ENCODE peak calls at places on chromosomes 6 and 20, in ten cellular contexts. C is substantia nigra, I is activated gamma-delta T cell treated with Interleukin-2 at 50 U/mL for 16 hours, S is dermis microvascular lymphatic vessel endothelial cell, N is NCI-H2029, Y is fibroblast of lung, G is M059J, H is RPMI8226, O is NCI-H2081 treated with DMSO at 0.1 percent for 48 hours, B is GM12865. Q is an unnamed sample.

GRCh38 chr6:13559968-13560650 is 14.3 kb upstream of the SIRT5 start:
- DNase-seq in C (no peak), S (no peak), N (peak; percentile 50), I (no peak), B (no peak), Y (no peak), G (no peak), H (no peak), O (no peak), Q (no peak)

GRCh38 chr20:3748073-3748472 is 15.6 kb downstream of the HSPA12B start:
- DNase-seq in N (no peak), C (no peak), B (no peak), S (no peak), I (no peak), Y (no peak), O (no peak), G (no peak), H (no peak), Q (no peak)

GRCh38 chr6:151137441-151137984 is 102.3 kb upstream of the AKAP12 start:
- DNase-seq in H (no peak), O (no peak), G (no peak), B (no peak), C (no peak), Y (peak; percentile 38), S (no peak), I (no peak), N (no peak), Q (no peak)

GRCh38 chr6:66866801-66867200 is 1159.8 kb upstream of the EYS start:
- DNase-seq in H (no peak), Y (no peak), O (no peak), G (peak; percentile 57), C (no peak), I (no peak), B (no peak), N (no peak), S (no peak), Q (no peak)

GRCh38 chr20:44548171-44548678 is 26.4 kb upstream of the SERINC3 start:
- DNase-seq in N (no peak), C (no peak), I (no peak), Y (no peak), G (peak; percentile 43), B (no peak), H (no peak), S (no peak), O (no peak), Q (no peak)

GRCh38 chr6:36885461-36886401 is at the start of gene C6orf89:
- DNase-seq in Y (peak; percentile 94), I (peak; percentile 97), G (peak; percentile 99), N (peak; percentile 97), C (peak; percentile 98), B (peak; percentile 99), O (peak; percentile 90), S (peak; percentile 92), H (peak; percentile 99), Q (peak; percentile 99)

GRCh38 chr6:117389227-117390057 is 36.3 kb downstream of the ROS1 start:
- DNase-seq in C (no peak), S (no peak), O (no peak), B (no peak), I (no peak), H (no peak), N (no peak), Y (no peak), G (peak; percentile 4), Q (no peak)

GRCh38 chr6:4812068-4812467 is 35.9 kb downstream of the CDYL start:
- DNase-seq in B (no peak), C (no peak), I (no peak), H (no peak), S (no peak), G (peak; percentile 81), O (no peak), N (no peak), Y (peak; percentile 51), Q (peak; percentile 30)

GRCh38 chr20:3613821-3614440 is 49.3 kb downstream of the GFRA4 start:
- DNase-seq in I (no peak), Y (peak; percentile 31), S (no peak), G (no peak), C (no peak), N (no peak), B (no peak), H (no peak), O (no peak), Q (no peak)

GRCh38 chr6:33001685-33002084 is 7.7 kb downstream of the HLA-DOA start:
- DNase-seq in C (no peak), H (no peak), N (no peak), I (no peak), B (no peak), O (no peak), G (no peak), S (no peak), Y (no peak), Q (no peak)

GRCh38 chr6:126657556-126658129 is 317.7 kb downstream of the CENPW start:
- DNase-seq in H (peak; percentile 4), N (peak; percentile 39), S (no peak), B (peak; percentile 33), G (peak; percentile 50), O (peak; percentile 6), C (no peak), Y (peak; percentile 27), I (no peak), Q (peak; percentile 77)

GRCh38 chr6:106684011-106684410 is 54.6 kb downstream of the QRSL1 start:
- DNase-seq in G (no peak), I (no peak), O (no peak), B (no peak), S (no peak), H (no peak), N (no peak), C (no peak), Y (no peak), Q (no peak)

GRCh38 chr6:85077098-85077497 is 312.7 kb upstream of the TBX18 start:
- DNase-seq in Y (peak; percentile 2), N (no peak), H (no peak), I (no peak), G (no peak), C (no peak), O (no peak), S (no peak), B (no peak), Q (peak; percentile 59)

GRCh38 chr6:136410201-136411027 is 120.8 kb upstream of the BCLAF1 start:
- DNase-seq in O (no peak), B (peak; percentile 66), S (no peak), N (no peak), H (peak; percentile 3), Y (peak; percentile 45), I (no peak), G (peak; percentile 20), C (no peak), Q (no peak)

GRCh38 chr6:69867075-69867911 is 937 bp downstream of the COL19A1 start:
- DNase-seq in N (peak; percentile 16), B (peak; percentile 86), C (peak; percentile 25), I (peak; percentile 42), G (peak; percentile 44), H (peak; percentile 75), S (no peak), O (no peak), Y (peak; percentile 32), Q (peak; percentile 66)

Q was measured in OCI-M1.